ENCODE peak calls at places on chromosomes 11 and 22, in six cellular contexts. J is effector memory CD4-positive, alpha-beta T cell; N is stimulated activated CD4-positive, alpha-beta T cell treated with anti-CD3 and anti-CD28 coated beads, Interleukin-15, amount 100 ng/mL, for 48 hours; S is amniotic stem cell; W is DMS153; E is body of pancreas. A is an unnamed sample.

GRCh38 chr22:46379301-46379930 is 43.9 kb downstream of the TRMU start:
- DNase-seq in J (no peak), N (no peak), S (no peak), W (no peak), E (peak), A (peak)

GRCh38 chr22:46575915-46576555 is 38.6 kb upstream of the CELSR1 start:
- DNase-seq in J (no peak), N (no peak), S (no peak), W (peak), E (no peak), A (peak)

GRCh38 chr11:65129649-65130441 is 4.5 kb downstream of the SYVN1 start:
- DNase-seq in J (no peak), N (no peak), S (no peak), W (no peak), E (no peak), A (peak)

GRCh38 chr22:24230911-24231656 is 13.8 kb downstream of the GGT5 start:
- DNase-seq in J (peak), N (peak), S (no peak), W (no peak), E (peak), A (peak)

GRCh38 chr11:92302766-92303165 is 78.1 kb downstream of the FAT3 start:
- DNase-seq in J (no peak), N (no peak), S (no peak), W (no peak), E (no peak), A (no peak)

GRCh38 chr11:111526501-111526900 is 11.9 kb downstream of the HOATZ start:
- DNase-seq in J (no peak), N (no peak), S (no peak), W (no peak), E (no peak), A (no peak)

GRCh38 chr11:57881647-57882046 is 120.0 kb downstream of the CTNND1 start:
- DNase-seq in J (no peak), N (no peak), S (no peak), W (no peak), E (no peak), A (no peak)

GRCh38 chr11:92224394-92225205 is at the start of gene FAT3:
- DNase-seq in J (no peak), N (no peak), S (no peak), W (peak), E (no peak), A (no peak)

A was measured in right lobe of liver.